ENCODE peak calls at places on chromosomes 5 and 9, in five cellular contexts. A is AG08395; U is effector CD4-positive, alpha-beta T cell; F is activated naive CD4-positive, alpha-beta T cell treated with Interleukin-2 at 50 U/mL for 16 hours; B is AG10803. I is an unnamed sample.

GRCh38 chr5:132704875-132705274 is 31.1 kb downstream of the IL4 start:
- DNase-seq in A (peak), U (no peak), F (no peak), B (peak), I (no peak)

GRCh38 chr5:137621861-137622823 is 113.7 kb downstream of the KLHL3 start:
- DNase-seq in A (peak), U (no peak), F (no peak), B (peak), I (no peak)

GRCh38 chr9:33381231-33381791 is 21.1 kb downstream of the AQP7 start:
- DNase-seq in A (no peak), U (no peak), F (no peak), B (no peak), I (no peak)

GRCh38 chr9:27672730-27673129 is 99.4 kb upstream of the C9orf72 start:
- DNase-seq in A (no peak), U (no peak), F (no peak), B (no peak), I (no peak)

GRCh38 chr5:145362261-145362660 is 472.9 kb downstream of the PRELID2 start:
- DNase-seq in A (peak), U (no peak), F (no peak), B (peak), I (no peak)

GRCh38 chr9:116816484-116816883 is 129.4 kb downstream of the TRIM32 start:
- DNase-seq in A (no peak), U (no peak), F (no peak), B (no peak), I (no peak)

GRCh38 chr5:36373527-36374086 is 71.9 kb upstream of the RANBP3L start:
- DNase-seq in A (peak), U (no peak), F (no peak), B (peak), I (no peak)

GRCh38 chr5:39014544-39014943 is 59.7 kb downstream of the RICTOR start:
- DNase-seq in A (peak), U (no peak), F (no peak), B (peak), I (no peak)

GRCh38 chr5:117893211-117893610 is 1095.1 kb downstream of the DTWD2 start:
- DNase-seq in A (no peak), U (no peak), F (no peak), B (no peak), I (no peak)

GRCh38 chr5:178279723-178280438 is 47.3 kb upstream of the PHYKPL start:
- DNase-seq in A (peak), U (peak), F (peak), B (peak), I (peak)